ENCODE peak calls at places on chromosomes 6 and 20, in five cellular contexts. One of them, this sample, is unnamed. For H3K4me1, the result is how much of the 10 kb centered on the place peaks cover.

GRCh38 chr6:41427642-41428401 is 92.4 kb downstream of the NCR2 start:
- DNase-seq in CD8-positive, alpha-beta T cell: no peak
- DNase-seq in psoas muscle: peak
- DNase-seq in IMR-90: no peak
- DNase-seq in cardiac muscle cell: peak
- DNase-seq in this sample: no peak

GRCh38 chr6:37273697-37274096 is 15.8 kb upstream of the TMEM217 start:
- DNase-seq in CD8-positive, alpha-beta T cell: no peak
- DNase-seq in cardiac muscle cell: no peak
- DNase-seq in psoas muscle: no peak
- DNase-seq in IMR-90: no peak
- DNase-seq in this sample: no peak

GRCh38 chr6:170296746-170297576 is 6.1 kb upstream of the DLL1 start:
- DNase-seq in cardiac muscle cell: no peak
- DNase-seq in IMR-90: no peak
- DNase-seq in psoas muscle: no peak
- DNase-seq in CD8-positive, alpha-beta T cell: no peak
- DNase-seq in this sample: no peak

GRCh38 chr6:25991785-25992412 is 29.3 kb downstream of the TRIM38 start:
- DNase-seq in cardiac muscle cell: peak
- DNase-seq in psoas muscle: peak
- DNase-seq in CD8-positive, alpha-beta T cell: peak
- DNase-seq in IMR-90: peak
- DNase-seq in this sample: no peak

GRCh38 chr6:74873911-74874310 is 331.9 kb downstream of the COL12A1 start:
- DNase-seq in CD8-positive, alpha-beta T cell: no peak
- DNase-seq in psoas muscle: no peak
- DNase-seq in IMR-90: peak
- DNase-seq in cardiac muscle cell: no peak
- DNase-seq in this sample: no peak

GRCh38 chr6:28896505-28897392 is 27.0 kb downstream of the TRIM27 start:
- DNase-seq in psoas muscle: peak
- DNase-seq in cardiac muscle cell: peak
- DNase-seq in IMR-90: peak
- DNase-seq in CD8-positive, alpha-beta T cell: peak
- DNase-seq in this sample: peak

GRCh38 chr6:108650781-108651180 is 90.1 kb downstream of the FOXO3 start:
- DNase-seq in psoas muscle: no peak
- DNase-seq in cardiac muscle cell: no peak
- DNase-seq in CD8-positive, alpha-beta T cell: no peak
- DNase-seq in IMR-90: peak
- DNase-seq in this sample: no peak

GRCh38 chr6:53464483-53464882 is 80.4 kb downstream of the GCLC start:
- DNase-seq in CD8-positive, alpha-beta T cell: no peak
- DNase-seq in cardiac muscle cell: no peak
- DNase-seq in IMR-90: no peak
- DNase-seq in psoas muscle: no peak
- DNase-seq in this sample: no peak

GRCh38 chr20:62160876-62161275 is 17.3 kb downstream of the SS18L1 start:
- DNase-seq in cardiac muscle cell: no peak
- DNase-seq in IMR-90: no peak
- DNase-seq in psoas muscle: no peak
- DNase-seq in CD8-positive, alpha-beta T cell: no peak
- DNase-seq in this sample: no peak

GRCh38 chr20:37574199-37574890 is 46.7 kb upstream of the BLCAP start:
- DNase-seq in IMR-90: no peak
- DNase-seq in CD8-positive, alpha-beta T cell: no peak
- DNase-seq in psoas muscle: no peak
- DNase-seq in cardiac muscle cell: no peak
- DNase-seq in this sample: no peak

GRCh38 chr6:31762356-31762755 is at the start of gene SAPCD1:
- DNase-seq in cardiac muscle cell: no peak
- DNase-seq in CD8-positive, alpha-beta T cell: no peak
- DNase-seq in IMR-90: no peak
- DNase-seq in psoas muscle: no peak
- DNase-seq in this sample: no peak

GRCh38 chr6:11414564-11414963 is 123.0 kb upstream of the TMEM170B start:
- DNase-seq in cardiac muscle cell: no peak
- DNase-seq in CD8-positive, alpha-beta T cell: no peak
- DNase-seq in IMR-90: no peak
- DNase-seq in psoas muscle: no peak
- DNase-seq in this sample: peak

GRCh38 chr20:53949319-53949839 is 121.0 kb downstream of the BCAS1 start:
- DNase-seq in cardiac muscle cell: no peak
- DNase-seq in IMR-90: peak
- DNase-seq in CD8-positive, alpha-beta T cell: peak
- DNase-seq in psoas muscle: peak
- DNase-seq in this sample: peak

GRCh38 chr20:42444799-42445198 is 744.9 kb downstream of the PTPRT start:
- DNase-seq in CD8-positive, alpha-beta T cell: no peak
- DNase-seq in IMR-90: no peak
- DNase-seq in psoas muscle: no peak
- DNase-seq in cardiac muscle cell: no peak
- DNase-seq in this sample: no peak

GRCh38 chr6:111381126-111381525 is 101.9 kb downstream of the REV3L start:
- DNase-seq in cardiac muscle cell: no peak
- DNase-seq in psoas muscle: no peak
- DNase-seq in CD8-positive, alpha-beta T cell: no peak
- DNase-seq in IMR-90: peak
- DNase-seq in this sample: no peak

GRCh38 chr6:111260570-111261298 is 173.4 kb downstream of the SLC16A10 start:
- DNase-seq in psoas muscle: no peak
- DNase-seq in CD8-positive, alpha-beta T cell: no peak
- DNase-seq in IMR-90: peak
- DNase-seq in cardiac muscle cell: no peak
- DNase-seq in this sample: no peak

GRCh38 chr6:144215402-144215931 is 65.2 kb downstream of the STX11 start:
- DNase-seq in psoas muscle: peak
- DNase-seq in CD8-positive, alpha-beta T cell: peak
- DNase-seq in IMR-90: no peak
- DNase-seq in cardiac muscle cell: no peak
- DNase-seq in this sample: no peak

GRCh38 chr6:139249387-139249786 is 42.4 kb downstream of the TXLNB start:
- DNase-seq in IMR-90: no peak
- DNase-seq in cardiac muscle cell: no peak
- DNase-seq in CD8-positive, alpha-beta T cell: no peak
- DNase-seq in psoas muscle: no peak
- DNase-seq in this sample: no peak

GRCh38 chr20:18739785-18740184 is 73.8 kb upstream of the SCP2D1 start:
- DNase-seq in CD8-positive, alpha-beta T cell: no peak
- DNase-seq in psoas muscle: no peak
- DNase-seq in IMR-90: peak
- DNase-seq in cardiac muscle cell: peak
- DNase-seq in this sample: no peak

GRCh38 chr6:107118976-107119375 is 3.7 kb upstream of the BEND3 start:
- DNase-seq in cardiac muscle cell: no peak
- DNase-seq in IMR-90: no peak
- DNase-seq in CD8-positive, alpha-beta T cell: no peak
- DNase-seq in psoas muscle: no peak
- DNase-seq in this sample: no peak

GRCh38 chr6:31620586-31621319 is at the start of gene PRRC2A:
- DNase-seq in psoas muscle: no peak
- DNase-seq in CD8-positive, alpha-beta T cell: no peak
- DNase-seq in cardiac muscle cell: peak
- DNase-seq in IMR-90: peak
- DNase-seq in this sample: peak

GRCh38 chr20:63520594-63520938 is at the start of gene PPDPF:
- DNase-seq in CD8-positive, alpha-beta T cell: peak
- DNase-seq in cardiac muscle cell: peak
- DNase-seq in IMR-90: peak
- DNase-seq in psoas muscle: peak
- DNase-seq in this sample: peak

GRCh38 chr20:15643713-15644112 is 929.5 kb downstream of the KIF16B start:
- DNase-seq in IMR-90: peak
- DNase-seq in cardiac muscle cell: no peak
- DNase-seq in psoas muscle: no peak
- DNase-seq in CD8-positive, alpha-beta T cell: no peak
- DNase-seq in this sample: no peak

GRCh38 chr6:11304946-11305345 is 72.5 kb upstream of the NEDD9 start:
- DNase-seq in CD8-positive, alpha-beta T cell: no peak
- DNase-seq in cardiac muscle cell: no peak
- DNase-seq in IMR-90: no peak
- DNase-seq in psoas muscle: no peak
- DNase-seq in this sample: no peak

DNA sequence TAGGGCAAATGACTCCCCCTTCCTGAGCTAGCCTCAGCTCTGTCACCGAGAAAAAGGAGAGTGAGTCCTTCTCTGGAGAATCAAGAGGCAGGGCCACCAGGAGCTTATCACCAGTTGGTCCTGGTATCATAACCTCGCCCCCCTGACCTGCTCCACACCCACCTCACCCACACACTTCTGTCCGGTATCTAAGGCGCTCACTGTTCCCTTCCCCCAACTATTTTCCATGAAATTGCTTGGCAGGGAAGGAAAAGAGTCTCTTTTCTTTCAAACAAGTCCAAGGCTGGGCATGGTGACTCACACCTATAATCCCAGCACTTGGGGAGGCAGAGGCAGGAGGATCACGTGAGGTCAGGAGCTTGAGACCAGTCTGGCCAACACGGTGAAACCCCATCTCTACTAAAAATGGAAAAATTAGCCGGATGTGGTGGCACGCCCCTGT is 77.6 kb downstream of the ZMYND8 start:
- DNase-seq in CD8-positive, alpha-beta T cell: no peak
- DNase-seq in psoas muscle: no peak
- DNase-seq in cardiac muscle cell: no peak
- DNase-seq in IMR-90: peak
- DNase-seq in this sample: no peak
- H3K4me1 ChIP-seq in CD8-positive, alpha-beta T cell: under half
- H3K4me1 ChIP-seq in psoas muscle: under half
- H3K4me1 ChIP-seq in cardiac muscle cell: under half
- H3K4me1 ChIP-seq in IMR-90: under half
- H3K4me1 ChIP-seq in this sample: under half

DNA sequence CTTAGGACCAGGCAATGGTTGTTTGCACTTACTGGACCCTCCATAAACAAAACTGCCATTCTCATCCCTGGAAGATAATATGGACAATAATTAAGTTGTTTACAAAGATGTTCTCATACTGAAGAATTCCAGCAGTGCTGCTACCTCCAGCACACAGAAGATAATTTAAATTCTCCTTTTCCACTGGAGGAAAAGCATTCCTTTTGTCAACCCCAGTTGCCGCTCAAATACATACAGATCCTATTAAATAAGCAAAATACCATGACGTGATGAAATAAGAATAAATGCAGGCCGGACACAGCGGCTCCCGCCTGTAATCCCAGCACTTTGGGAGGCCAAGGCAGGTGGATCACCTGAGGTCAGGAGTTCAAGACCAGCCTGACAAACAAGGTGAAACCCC is 54.5 kb upstream of the IPCEF1 start:
- DNase-seq in CD8-positive, alpha-beta T cell: no peak
- DNase-seq in cardiac muscle cell: no peak
- DNase-seq in psoas muscle: no peak
- DNase-seq in IMR-90: no peak
- DNase-seq in this sample: no peak
- H3K4me3 ChIP-seq in CD8-positive, alpha-beta T cell: no peak
- H3K4me3 ChIP-seq in cardiac muscle cell: no peak
- H3K4me3 ChIP-seq in psoas muscle: peak
- H3K4me3 ChIP-seq in IMR-90: peak
- H3K4me3 ChIP-seq in this sample: no peak

GRCh38 chr20:47780990-47781389 is 4.3 kb downstream of the SULF2 start:
- DNase-seq in psoas muscle: no peak
- DNase-seq in cardiac muscle cell: no peak
- DNase-seq in IMR-90: no peak
- DNase-seq in CD8-positive, alpha-beta T cell: no peak
- DNase-seq in this sample: no peak

GRCh38 chr20:47784256-47784598 is 1.1 kb downstream of the SULF2 start:
- DNase-seq in cardiac muscle cell: no peak
- DNase-seq in IMR-90: no peak
- DNase-seq in psoas muscle: no peak
- DNase-seq in CD8-positive, alpha-beta T cell: no peak
- DNase-seq in this sample: no peak

GRCh38 chr20:47782091-47782490 is 3.2 kb downstream of the SULF2 start:
- DNase-seq in cardiac muscle cell: no peak
- DNase-seq in psoas muscle: no peak
- DNase-seq in CD8-positive, alpha-beta T cell: no peak
- DNase-seq in IMR-90: no peak
- DNase-seq in this sample: no peak

GRCh38 chr20:47782920-47783552 is 2.2 kb downstream of the SULF2 start:
- DNase-seq in CD8-positive, alpha-beta T cell: no peak
- DNase-seq in psoas muscle: no peak
- DNase-seq in cardiac muscle cell: no peak
- DNase-seq in IMR-90: no peak
- DNase-seq in this sample: no peak

DNA sequence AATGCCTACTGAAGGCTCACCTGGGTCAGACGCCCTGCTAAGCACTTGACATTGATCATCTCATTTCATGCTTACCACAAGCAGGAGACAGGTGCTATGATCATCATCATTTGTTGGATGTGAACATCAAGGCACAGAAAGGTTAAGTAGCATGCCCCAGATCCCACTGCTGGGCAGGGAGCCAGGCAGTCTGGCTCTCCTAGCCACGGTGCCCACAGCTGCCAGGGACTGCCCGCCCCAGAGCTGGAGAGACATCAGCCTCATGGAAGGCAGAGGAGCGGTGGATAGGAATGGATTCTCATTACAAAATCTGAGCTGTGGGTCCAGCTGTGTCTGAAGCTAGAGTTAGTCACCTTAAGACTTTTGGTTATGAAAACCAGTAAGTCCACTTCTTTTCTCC is 3.6 kb downstream of the SULF2 start:
- DNase-seq in CD8-positive, alpha-beta T cell: no peak
- DNase-seq in psoas muscle: no peak
- DNase-seq in cardiac muscle cell: no peak
- DNase-seq in IMR-90: no peak
- DNase-seq in this sample: no peak
- H3K4me1 ChIP-seq in CD8-positive, alpha-beta T cell: under half
- H3K4me1 ChIP-seq in psoas muscle: under half
- H3K4me1 ChIP-seq in cardiac muscle cell: under half
- H3K4me1 ChIP-seq in IMR-90: under half
- H3K4me1 ChIP-seq in this sample: under half

GRCh38 chr6:27238010-27238983 is 9.2 kb upstream of the PRSS16 start:
- DNase-seq in psoas muscle: no peak
- DNase-seq in cardiac muscle cell: no peak
- DNase-seq in IMR-90: no peak
- DNase-seq in CD8-positive, alpha-beta T cell: no peak
- DNase-seq in this sample: no peak
- H3K4me3 ChIP-seq in psoas muscle: no peak
- H3K4me3 ChIP-seq in cardiac muscle cell: peak
- H3K4me3 ChIP-seq in IMR-90: peak
- H3K4me3 ChIP-seq in CD8-positive, alpha-beta T cell: no peak
- H3K4me3 ChIP-seq in this sample: no peak

GRCh38 chr20:31705598-31706597 is 16.8 kb downstream of the BCL2L1 start:
- DNase-seq in cardiac muscle cell: no peak
- DNase-seq in CD8-positive, alpha-beta T cell: no peak
- DNase-seq in psoas muscle: no peak
- DNase-seq in IMR-90: no peak
- DNase-seq in this sample: no peak
- H3K4me1 ChIP-seq in cardiac muscle cell: under half
- H3K4me1 ChIP-seq in CD8-positive, alpha-beta T cell: under half
- H3K4me1 ChIP-seq in psoas muscle: half or more
- H3K4me1 ChIP-seq in IMR-90: under half
- H3K4me1 ChIP-seq in this sample: half or more

GRCh38 chr20:32761417-32761830 is 761 bp upstream of the DNMT3B start:
- DNase-seq in cardiac muscle cell: no peak
- DNase-seq in IMR-90: no peak
- DNase-seq in psoas muscle: no peak
- DNase-seq in CD8-positive, alpha-beta T cell: no peak
- DNase-seq in this sample: no peak
- H3K4me3 ChIP-seq in cardiac muscle cell: no peak
- H3K4me3 ChIP-seq in IMR-90: no peak
- H3K4me3 ChIP-seq in psoas muscle: peak
- H3K4me3 ChIP-seq in CD8-positive, alpha-beta T cell: peak
- H3K4me3 ChIP-seq in this sample: no peak

GRCh38 chr20:6600336-6600735 is 167.2 kb upstream of the BMP2 start:
- DNase-seq in IMR-90: no peak
- DNase-seq in cardiac muscle cell: no peak
- DNase-seq in CD8-positive, alpha-beta T cell: no peak
- DNase-seq in psoas muscle: no peak
- DNase-seq in this sample: no peak
- H3K4me1 ChIP-seq in IMR-90: under half
- H3K4me1 ChIP-seq in cardiac muscle cell: half or more
- H3K4me1 ChIP-seq in CD8-positive, alpha-beta T cell: under half
- H3K4me1 ChIP-seq in psoas muscle: under half
- H3K4me1 ChIP-seq in this sample: under half

This sample was measured in CD4-positive, alpha-beta memory T cell.